ENCODE peak calls at places on chromosomes 16 and 17, in four cellular contexts. M, O, G and W are unnamed samples.

GRCh38 chr16:17224859-17225258 is 245.9 kb downstream of the XYLT1 start:
- DNase-seq in M (no peak), G (peak; percentile 1), O (no peak), W (no peak)

GRCh38 chr17:27512511-27513346 is 56.5 kb downstream of the KSR1 start:
- DNase-seq in M (no peak), O (no peak), G (no peak), W (no peak)

GRCh38 chr17:78670850-78671291 is 93.7 kb upstream of the DNAH17 start:
- DNase-seq in G (no peak), M (no peak), O (no peak), W (no peak)

GRCh38 chr17:49521521-49522185 is 26.6 kb downstream of the NGFR start:
- DNase-seq in M (no peak), O (no peak), G (no peak), W (no peak)

GRCh38 chr17:37506678-37507077 is 17.0 kb downstream of the DUSP14 start:
- DNase-seq in O (no peak), G (no peak), M (no peak), W (peak; percentile 66)

GRCh38 chr17:61251939-61252865 is 147.4 kb upstream of the TBX2 start:
- DNase-seq in G (no peak), O (no peak), M (peak; percentile 2), W (no peak)

GRCh38 chr16:1678500-1679098 is 520 bp downstream of the JPT2 start:
- DNase-seq in O (peak; percentile 24), G (peak; percentile 25), M (no peak), W (no peak)

GRCh38 chr16:79713609-79714309 is 113.2 kb upstream of the MAF start:
- DNase-seq in G (no peak), M (no peak), O (no peak), W (no peak)

GRCh38 chr16:69131167-69131748 is 1.1 kb downstream of the CHTF8 start:
- DNase-seq in G (no peak), M (no peak), O (no peak), W (no peak)

GRCh38 chr17:74770498-74771318 is 5.4 kb downstream of the NAT9 start:
- DNase-seq in G (peak; percentile 72), O (peak; percentile 62), M (peak; percentile 24), W (peak; percentile 30)

GRCh38 chr16:56317998-56318912 is 107.1 kb downstream of the AMFR start:
- DNase-seq in M (peak; percentile 75), O (peak; percentile 81), G (peak; percentile 55), W (peak; percentile 85)